ENCODE peak calls at places on chromosomes 4 and X, in six cellular contexts. L is coronary artery, B is BJ, M is choroid plexus epithelial cell, O is stomach, H is upper lobe of right lung. U is an unnamed sample.

GRCh38 chr4:155906554-155907247 is 3.2 kb downstream of the TDO2 start:
- DNase-seq in B (peak; percentile 93), L (no peak), H (no peak), M (peak; percentile 99), O (no peak), U (peak; percentile 98)

GRCh38 chrX:103878466-103879151 is 46.6 kb upstream of the RAB9B start:
- DNase-seq in L (no peak), H (no peak), B (peak; percentile 13), M (peak; percentile 72), O (no peak), U (peak; percentile 30)

GRCh38 chr4:4492161-4492847 is 49.5 kb downstream of the STX18 start:
- DNase-seq in L (no peak), M (peak; percentile 78), O (no peak), B (peak; percentile 49), H (no peak), U (peak; percentile 58)

GRCh38 chr4:151296227-151296626 is 19.3 kb downstream of the PRSS48 start:
- DNase-seq in O (no peak), L (no peak), B (no peak), M (no peak), H (no peak), U (no peak)

GRCh38 chr4:169766741-169767140 is 9.0 kb upstream of the HPF1 start:
- DNase-seq in L (no peak), O (no peak), H (no peak), B (no peak), M (no peak), U (no peak)

GRCh38 chr4:183391204-183391603 is 53.2 kb upstream of the CDKN2AIP start:
- DNase-seq in O (no peak), B (no peak), M (no peak), L (no peak), H (no peak), U (no peak)

GRCh38 chr4:122045533-122045932 is 93.7 kb upstream of the TRPC3 start:
- DNase-seq in O (no peak), L (no peak), B (peak; percentile 82), M (peak; percentile 93), H (peak; percentile 70), U (peak; percentile 93)

GRCh38 chr4:159045321-159045720 is 57.6 kb upstream of the RAPGEF2 start:
- DNase-seq in B (no peak), L (no peak), O (no peak), H (no peak), M (no peak), U (no peak)

GRCh38 chrX:76253432-76253831 is 80.6 kb downstream of the PBDC1 start:
- DNase-seq in O (peak; percentile 28), M (peak; percentile 72), L (no peak), H (no peak), B (no peak), U (peak; percentile 19)

GRCh38 chr4:60962286-60962685 is 237.8 kb upstream of the ADGRL3 start:
- DNase-seq in O (no peak), H (no peak), M (peak; percentile 4), L (no peak), B (no peak), U (no peak)

GRCh38 chrX:11293113-11293512 is at the start of gene AMELX:
- DNase-seq in L (no peak), B (no peak), O (no peak), H (no peak), M (no peak), U (no peak)

GRCh38 chrX:68726366-68726765 is 78.9 kb downstream of the STARD8 start:
- DNase-seq in L (no peak), H (no peak), B (no peak), M (no peak), O (peak; percentile 11), U (no peak)

GRCh38 chr4:11218692-11219091 is 210.0 kb downstream of the HS3ST1 start:
- DNase-seq in M (peak; percentile 6), L (no peak), H (no peak), O (no peak), B (no peak), U (no peak)

GRCh38 chrX:13939741-13940597 is 89.7 kb downstream of the GEMIN8 start:
- DNase-seq in M (no peak), B (no peak), H (no peak), O (no peak), L (no peak), U (peak; percentile 5)

GRCh38 chr4:6325791-6326290 is 56.2 kb downstream of the WFS1 start:
- DNase-seq in M (no peak), L (no peak), H (no peak), B (no peak), O (no peak), U (no peak)

GRCh38 chr4:77927991-77928925 is 65.6 kb downstream of the MRPL1 start:
- DNase-seq in B (no peak), M (peak; percentile 70), O (peak; percentile 36), H (no peak), L (no peak), U (peak; percentile 46)

GRCh38 chr4:4541040-4541631 is 712 bp downstream of the STX18 start:
- DNase-seq in O (peak; percentile 28), M (peak; percentile 72), B (no peak), L (no peak), H (peak; percentile 71), U (peak; percentile 27)

GRCh38 chrX:72536542-72536941 is 36.1 kb downstream of the HDAC8 start:
- DNase-seq in L (no peak), H (no peak), M (no peak), O (no peak), B (no peak), U (no peak)

GRCh38 chrX:74147439-74147838 is 156.5 kb upstream of the ZCCHC13 start:
- DNase-seq in H (no peak), O (no peak), B (no peak), L (no peak), M (no peak), U (no peak)
- H3K4me3 ChIP-seq in H (no peak overlapping the region), O (no peak overlapping the region), B (no peak overlapping the region), L (no peak overlapping the region), M (no peak overlapping the region), U (no peak overlapping the region)

GRCh38 chr4:130333241-130333759 is 1237.3 kb downstream of the C4orf33 start:
- DNase-seq in M (no peak), H (no peak), L (no peak), O (no peak), B (no peak), U (no peak)

GRCh38 chr4:130335417-130336194 is 1239.7 kb downstream of the C4orf33 start:
- DNase-seq in M (no peak), L (no peak), H (peak; percentile 69), B (no peak), O (no peak), U (no peak)

DNA sequence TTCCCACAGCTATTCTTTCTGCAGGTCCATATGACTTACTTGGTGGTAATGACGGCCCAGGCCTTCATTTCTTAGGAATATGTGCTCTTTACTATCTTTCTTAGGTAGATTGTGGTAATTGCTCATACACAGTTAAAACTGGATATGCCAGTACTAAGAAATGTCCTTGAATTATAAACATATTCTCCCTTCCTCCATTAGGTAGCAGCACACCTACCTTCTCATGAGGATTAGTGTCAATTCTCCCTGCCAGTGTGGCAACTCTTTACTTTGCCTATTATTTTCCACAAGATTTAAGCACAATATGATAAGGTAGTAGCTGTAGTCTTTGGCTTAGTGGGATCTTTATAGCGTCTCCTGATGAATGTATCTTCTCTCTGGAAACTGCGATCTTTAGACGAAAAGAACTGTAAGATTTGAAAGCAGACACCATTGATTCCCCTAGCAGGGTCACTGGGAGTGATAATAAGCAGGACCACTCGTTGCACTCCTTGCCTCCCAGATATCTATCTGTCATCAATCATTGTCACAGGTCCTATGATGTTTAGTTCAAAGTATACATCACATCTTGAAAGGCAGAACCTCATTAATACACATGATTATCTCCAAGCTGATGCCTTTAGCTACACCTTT is 1240.7 kb downstream of the C4orf33 start:
- DNase-seq in M (peak; percentile 72), O (no peak), H (no peak), B (no peak), L (no peak), U (peak; percentile 42)
- TF ChIP-seq CTCF in M (peak; percentile 67), O (peak; percentile 37), H (peak; percentile 54), B (no peak), L (no peak), U (peak; percentile 68)

GRCh38 chr4:76012388-76012801 is 5.1 kb upstream of the CXCL9 start:
- DNase-seq in M (no peak), H (no peak), B (no peak), L (no peak), O (no peak), U (peak; percentile 36)

GRCh38 chr4:76013540-76013939 is 6.2 kb upstream of the CXCL9 start:
- DNase-seq in B (no peak), M (no peak), O (no peak), L (no peak), H (no peak), U (no peak)

GRCh38 chr4:76007089-76007559 is at the start of gene CXCL9:
- DNase-seq in H (no peak), B (no peak), M (no peak), L (no peak), O (no peak), U (no peak)

GRCh38 chr4:76011700-76012387 is 4.5 kb upstream of the CXCL9 start:
- DNase-seq in B (peak; percentile 19), M (peak; percentile 83), H (no peak), O (no peak), L (no peak), U (peak; percentile 71)

GRCh38 chr4:76011018-76011670 is 3.8 kb upstream of the CXCL9 start:
- DNase-seq in L (no peak), B (no peak), H (peak; percentile 61), M (no peak), O (no peak), U (no peak)
- H3K4me3 ChIP-seq in L (no peak overlapping the region), B (no peak overlapping the region), H (no peak overlapping the region), M (no peak overlapping the region), O (peak overlapping the region; percentile 11), U (no peak overlapping the region)

GRCh38 chr4:37828843-37829242 is 2.4 kb downstream of the PGM2 start:
- DNase-seq in L (no peak), B (no peak), O (no peak), H (no peak), M (no peak), U (no peak)

GRCh38 chr4:37827802-37828321 is 1.4 kb downstream of the PGM2 start:
- DNase-seq in L (no peak), H (no peak), O (no peak), M (no peak), B (no peak), U (no peak)

GRCh38 chr4:37825943-37826281 is 574 bp upstream of the PGM2 start:
- DNase-seq in O (no peak), B (no peak), L (no peak), H (no peak), M (no peak), U (no peak)

GRCh38 chr4:37827030-37827705 is 682 bp downstream of the PGM2 start:
- DNase-seq in O (peak; percentile 27), B (no peak), L (no peak), M (peak; percentile 79), H (no peak), U (peak; percentile 50)

DNA sequence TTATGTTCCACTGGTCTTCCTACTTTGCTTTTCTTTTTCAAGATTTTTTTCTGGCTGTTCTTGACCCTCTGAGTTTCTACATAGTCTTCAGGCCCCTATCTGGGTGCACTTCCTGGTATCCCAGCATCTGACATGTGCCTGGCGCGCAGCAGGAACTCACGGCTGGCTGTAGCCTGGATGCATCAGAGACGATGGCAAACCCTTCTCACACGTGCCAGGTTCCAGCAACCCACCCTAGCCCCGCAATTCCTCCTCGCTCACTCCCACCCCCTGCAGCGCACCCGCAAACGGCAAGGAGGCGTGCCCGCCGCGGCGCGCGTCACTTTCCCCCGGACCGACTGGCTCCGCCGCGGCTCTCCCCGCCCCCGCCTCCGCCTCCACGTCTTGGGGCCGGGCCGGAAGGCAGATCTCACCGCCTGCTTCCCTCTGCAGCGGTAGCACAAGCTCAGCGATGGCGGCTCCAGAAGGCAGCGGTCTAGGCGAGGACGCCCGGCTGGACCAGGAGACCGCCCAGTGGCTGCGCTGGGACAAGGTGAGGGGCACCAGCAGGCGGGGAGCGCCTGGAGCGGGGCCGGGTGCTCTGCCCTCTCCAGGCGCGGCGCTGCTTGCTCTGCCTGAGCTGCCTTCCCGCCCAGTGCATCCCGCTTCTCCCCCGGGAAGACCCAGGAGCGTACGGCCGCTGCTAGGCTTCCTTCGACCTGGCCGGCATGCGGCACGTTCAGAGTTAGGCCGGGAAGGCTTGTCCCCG is at the start of gene PGM2:
- DNase-seq in B (peak; percentile 16), L (peak; percentile 91), M (peak; percentile 90), O (peak; percentile 89), H (peak; percentile 96), U (peak; percentile 87)
- TF ChIP-seq CTCF in B (peak; percentile 23), L (no peak), M (peak; percentile 2), O (no peak), H (peak; percentile 7), U (peak; percentile 7)

U was measured in astrocyte of the spinal cord.